ENCODE peak calls at places on chromosomes 7 and 10, in nine cellular contexts. One of them, this sample, is unnamed.

GRCh38 chr7:112286294-112287086 is 80.0 kb downstream of the ZNF277 start:
- DNase-seq in upper lobe of right lung: no peak
- DNase-seq in lower lobe of right lung: no peak
- DNase-seq in AG10803: no peak
- DNase-seq in neural crest cell: no peak
- DNase-seq in PC-9: no peak
- DNase-seq in dorsolateral prefrontal cortex: no peak
- DNase-seq in AG09319: no peak
- DNase-seq in foreskin fibroblast: no peak
- DNase-seq in this sample: no peak

GRCh38 chr7:51950811-51951210 is 634.2 kb upstream of the COBL start:
- DNase-seq in upper lobe of right lung: no peak
- DNase-seq in lower lobe of right lung: no peak
- DNase-seq in AG10803: no peak
- DNase-seq in neural crest cell: no peak
- DNase-seq in PC-9: no peak
- DNase-seq in dorsolateral prefrontal cortex: no peak
- DNase-seq in AG09319: no peak
- DNase-seq in foreskin fibroblast: no peak
- DNase-seq in this sample: no peak

GRCh38 chr10:94524146-94524545 is 21.4 kb upstream of the HELLS start:
- DNase-seq in upper lobe of right lung: no peak
- DNase-seq in lower lobe of right lung: no peak
- DNase-seq in AG10803: peak
- DNase-seq in neural crest cell: no peak
- DNase-seq in PC-9: no peak
- DNase-seq in dorsolateral prefrontal cortex: no peak
- DNase-seq in AG09319: no peak
- DNase-seq in foreskin fibroblast: no peak
- DNase-seq in this sample: no peak

GRCh38 chr7:66697451-66698438 is 42.8 kb upstream of the RABGEF1 start:
- DNase-seq in upper lobe of right lung: no peak
- DNase-seq in lower lobe of right lung: no peak
- DNase-seq in AG10803: peak
- DNase-seq in neural crest cell: no peak
- DNase-seq in PC-9: no peak
- DNase-seq in dorsolateral prefrontal cortex: no peak
- DNase-seq in AG09319: no peak
- DNase-seq in foreskin fibroblast: peak
- DNase-seq in this sample: no peak

GRCh38 chr10:47164126-47164799 is 135.7 kb upstream of the GDF10 start:
- DNase-seq in upper lobe of right lung: no peak
- DNase-seq in lower lobe of right lung: no peak
- DNase-seq in AG10803: peak
- DNase-seq in neural crest cell: no peak
- DNase-seq in PC-9: peak
- DNase-seq in dorsolateral prefrontal cortex: no peak
- DNase-seq in AG09319: no peak
- DNase-seq in foreskin fibroblast: peak
- DNase-seq in this sample: no peak

GRCh38 chr10:111698711-111699110 is 484.9 kb downstream of the GPAM start:
- DNase-seq in upper lobe of right lung: no peak
- DNase-seq in lower lobe of right lung: no peak
- DNase-seq in AG10803: peak
- DNase-seq in neural crest cell: no peak
- DNase-seq in PC-9: no peak
- DNase-seq in dorsolateral prefrontal cortex: no peak
- DNase-seq in AG09319: no peak
- DNase-seq in foreskin fibroblast: peak
- DNase-seq in this sample: no peak

GRCh38 chr7:111384065-111384891 is 178.0 kb downstream of the IMMP2L start:
- DNase-seq in upper lobe of right lung: no peak
- DNase-seq in lower lobe of right lung: no peak
- DNase-seq in AG10803: peak
- DNase-seq in neural crest cell: no peak
- DNase-seq in PC-9: no peak
- DNase-seq in dorsolateral prefrontal cortex: no peak
- DNase-seq in AG09319: no peak
- DNase-seq in foreskin fibroblast: peak
- DNase-seq in this sample: no peak

GRCh38 chr10:49172204-49173132 is 15.7 kb downstream of the TMEM273 start:
- DNase-seq in upper lobe of right lung: no peak
- DNase-seq in lower lobe of right lung: no peak
- DNase-seq in AG10803: no peak
- DNase-seq in neural crest cell: no peak
- DNase-seq in PC-9: no peak
- DNase-seq in dorsolateral prefrontal cortex: no peak
- DNase-seq in AG09319: no peak
- DNase-seq in foreskin fibroblast: no peak
- DNase-seq in this sample: no peak

GRCh38 chr10:80497187-80498038 is 40.3 kb upstream of the SH2D4B start:
- DNase-seq in upper lobe of right lung: peak
- DNase-seq in lower lobe of right lung: peak
- DNase-seq in AG10803: peak
- DNase-seq in neural crest cell: no peak
- DNase-seq in PC-9: no peak
- DNase-seq in dorsolateral prefrontal cortex: no peak
- DNase-seq in AG09319: peak
- DNase-seq in foreskin fibroblast: peak
- DNase-seq in this sample: no peak

GRCh38 chr10:87979847-87980246 is 116.4 kb downstream of the PTEN start:
- DNase-seq in upper lobe of right lung: no peak
- DNase-seq in lower lobe of right lung: no peak
- DNase-seq in AG10803: no peak
- DNase-seq in neural crest cell: no peak
- DNase-seq in PC-9: no peak
- DNase-seq in dorsolateral prefrontal cortex: no peak
- DNase-seq in AG09319: no peak
- DNase-seq in foreskin fibroblast: no peak
- DNase-seq in this sample: no peak

GRCh38 chr7:30888783-30889182 is 22.9 kb upstream of the AQP1 start:
- DNase-seq in upper lobe of right lung: no peak
- DNase-seq in lower lobe of right lung: no peak
- DNase-seq in AG10803: peak
- DNase-seq in neural crest cell: no peak
- DNase-seq in PC-9: peak
- DNase-seq in dorsolateral prefrontal cortex: no peak
- DNase-seq in AG09319: peak
- DNase-seq in foreskin fibroblast: peak
- DNase-seq in this sample: no peak

GRCh38 chr10:99828464-99828863 is 46.0 kb downstream of the ABCC2 start:
- DNase-seq in upper lobe of right lung: no peak
- DNase-seq in lower lobe of right lung: no peak
- DNase-seq in AG10803: no peak
- DNase-seq in neural crest cell: no peak
- DNase-seq in PC-9: no peak
- DNase-seq in dorsolateral prefrontal cortex: no peak
- DNase-seq in AG09319: no peak
- DNase-seq in foreskin fibroblast: no peak
- DNase-seq in this sample: no peak

GRCh38 chr10:10421071-10421470 is 596.6 kb upstream of the CELF2 start:
- DNase-seq in upper lobe of right lung: no peak
- DNase-seq in lower lobe of right lung: no peak
- DNase-seq in AG10803: no peak
- DNase-seq in neural crest cell: no peak
- DNase-seq in PC-9: no peak
- DNase-seq in dorsolateral prefrontal cortex: no peak
- DNase-seq in AG09319: no peak
- DNase-seq in foreskin fibroblast: no peak
- DNase-seq in this sample: no peak

DNA sequence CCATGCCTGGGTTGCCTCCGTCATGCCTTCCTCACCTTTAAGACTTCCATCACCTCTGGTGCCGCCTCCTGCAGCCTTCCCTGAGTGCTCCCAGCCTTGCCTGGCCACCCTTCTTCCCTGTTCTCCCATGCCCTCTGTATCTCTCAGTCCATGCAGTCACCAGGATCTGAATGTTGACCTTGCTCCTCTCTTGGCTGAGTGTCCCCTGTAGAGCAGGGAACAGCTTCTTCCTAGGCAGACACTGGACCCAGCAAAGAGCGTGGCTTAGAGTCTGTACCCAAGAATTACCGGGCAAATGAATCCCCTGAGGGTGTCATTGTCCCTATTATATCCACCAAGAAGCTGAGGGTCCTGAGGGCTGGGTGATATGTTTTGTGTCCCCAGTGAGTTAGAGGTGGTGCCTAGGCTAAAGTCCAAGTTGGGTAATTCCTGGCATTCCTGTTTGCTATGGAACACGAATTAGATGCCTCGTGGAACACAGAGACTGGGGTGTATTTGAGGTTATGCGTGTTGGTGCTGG is 505.6 kb downstream of the RPS24 start:
- DNase-seq in upper lobe of right lung: no peak
- DNase-seq in lower lobe of right lung: no peak
- DNase-seq in AG10803: no peak
- DNase-seq in neural crest cell: no peak
- DNase-seq in PC-9: no peak
- DNase-seq in dorsolateral prefrontal cortex: no peak
- DNase-seq in AG09319: no peak
- DNase-seq in foreskin fibroblast: no peak
- DNase-seq in this sample: no peak
- TF ChIP-seq CTCF in upper lobe of right lung: no peak
- TF ChIP-seq CTCF in lower lobe of right lung: no peak
- TF ChIP-seq CTCF in AG10803: no peak
- TF ChIP-seq CTCF in neural crest cell: no peak
- TF ChIP-seq CTCF in PC-9: no peak
- TF ChIP-seq CTCF in dorsolateral prefrontal cortex: no peak
- TF ChIP-seq CTCF in AG09319: no peak
- TF ChIP-seq CTCF in foreskin fibroblast: no peak
- TF ChIP-seq CTCF in this sample: no peak

GRCh38 chr10:75540357-75541335 is 109.2 kb downstream of the LRMDA start:
- DNase-seq in upper lobe of right lung: no peak
- DNase-seq in lower lobe of right lung: no peak
- DNase-seq in AG10803: no peak
- DNase-seq in neural crest cell: no peak
- DNase-seq in PC-9: no peak
- DNase-seq in dorsolateral prefrontal cortex: no peak
- DNase-seq in AG09319: no peak
- DNase-seq in foreskin fibroblast: no peak
- DNase-seq in this sample: no peak
- TF ChIP-seq CTCF in upper lobe of right lung: no peak
- TF ChIP-seq CTCF in lower lobe of right lung: no peak
- TF ChIP-seq CTCF in AG10803: peak
- TF ChIP-seq CTCF in neural crest cell: peak
- TF ChIP-seq CTCF in PC-9: peak
- TF ChIP-seq CTCF in dorsolateral prefrontal cortex: no peak
- TF ChIP-seq CTCF in AG09319: no peak
- TF ChIP-seq CTCF in foreskin fibroblast: no peak
- TF ChIP-seq CTCF in this sample: peak

GRCh38 chr7:63008366-63008765 is 990.3 kb upstream of the ZNF722 start:
- DNase-seq in upper lobe of right lung: no peak
- DNase-seq in lower lobe of right lung: no peak
- DNase-seq in AG10803: no peak
- DNase-seq in neural crest cell: no peak
- DNase-seq in PC-9: no peak
- DNase-seq in dorsolateral prefrontal cortex: no peak
- DNase-seq in AG09319: no peak
- DNase-seq in foreskin fibroblast: no peak
- DNase-seq in this sample: no peak
- TF ChIP-seq CTCF in upper lobe of right lung: peak
- TF ChIP-seq CTCF in lower lobe of right lung: no peak
- TF ChIP-seq CTCF in AG10803: no peak
- TF ChIP-seq CTCF in neural crest cell: peak
- TF ChIP-seq CTCF in PC-9: peak
- TF ChIP-seq CTCF in dorsolateral prefrontal cortex: no peak
- TF ChIP-seq CTCF in AG09319: no peak
- TF ChIP-seq CTCF in foreskin fibroblast: no peak
- TF ChIP-seq CTCF in this sample: peak

DNA sequence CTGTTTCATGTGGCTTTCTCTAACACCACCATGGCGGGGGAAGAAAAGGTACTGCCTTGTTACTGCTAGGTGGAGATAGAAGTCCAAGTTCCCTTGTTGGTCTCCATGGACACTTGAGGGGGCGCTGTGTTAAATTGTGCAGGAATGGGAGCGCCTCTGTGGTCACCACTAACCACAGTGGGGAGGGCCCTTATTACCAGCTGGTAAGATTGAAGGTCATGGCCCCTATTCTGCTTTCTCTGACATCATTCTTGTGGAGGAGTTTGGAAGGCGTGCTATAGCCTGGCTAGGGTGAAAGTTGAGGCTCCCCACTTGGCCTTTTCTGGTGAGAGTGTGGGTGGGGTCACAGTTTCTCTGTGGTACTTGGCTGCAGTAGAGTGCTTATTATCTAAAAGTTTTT is 14.9 kb upstream of the MXI1 start:
- DNase-seq in upper lobe of right lung: no peak
- DNase-seq in lower lobe of right lung: no peak
- DNase-seq in AG10803: no peak
- DNase-seq in neural crest cell: no peak
- DNase-seq in PC-9: no peak
- DNase-seq in dorsolateral prefrontal cortex: no peak
- DNase-seq in AG09319: no peak
- DNase-seq in foreskin fibroblast: no peak
- DNase-seq in this sample: no peak
- TF ChIP-seq CTCF in upper lobe of right lung: no peak
- TF ChIP-seq CTCF in lower lobe of right lung: no peak
- TF ChIP-seq CTCF in AG10803: no peak
- TF ChIP-seq CTCF in neural crest cell: no peak
- TF ChIP-seq CTCF in PC-9: no peak
- TF ChIP-seq CTCF in dorsolateral prefrontal cortex: no peak
- TF ChIP-seq CTCF in AG09319: no peak
- TF ChIP-seq CTCF in foreskin fibroblast: no peak
- TF ChIP-seq CTCF in this sample: peak

DNA sequence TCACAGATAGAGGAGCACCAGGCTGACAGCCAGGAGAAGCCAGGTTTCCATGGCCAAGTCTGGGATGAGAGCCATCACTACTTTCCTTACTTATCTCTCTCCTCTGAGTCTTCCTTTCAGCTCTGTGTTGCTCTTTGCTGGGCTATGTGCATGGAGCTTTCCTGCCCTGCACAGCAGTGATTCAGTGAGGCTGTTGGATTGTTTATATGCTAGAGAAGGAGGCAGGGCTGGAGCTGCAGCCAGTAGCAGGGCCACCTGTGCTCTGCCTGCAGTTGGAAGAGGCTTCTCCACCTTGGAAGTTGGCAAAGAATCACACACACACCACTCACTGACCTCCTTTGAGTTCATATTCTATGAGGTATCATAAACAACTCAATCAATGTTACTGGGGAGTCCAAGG is at the start of gene CYP3A4:
- DNase-seq in upper lobe of right lung: no peak
- DNase-seq in lower lobe of right lung: no peak
- DNase-seq in AG10803: no peak
- DNase-seq in neural crest cell: no peak
- DNase-seq in PC-9: no peak
- DNase-seq in dorsolateral prefrontal cortex: no peak
- DNase-seq in AG09319: no peak
- DNase-seq in foreskin fibroblast: peak
- DNase-seq in this sample: no peak
- TF ChIP-seq CTCF in upper lobe of right lung: no peak
- TF ChIP-seq CTCF in lower lobe of right lung: no peak
- TF ChIP-seq CTCF in AG10803: no peak
- TF ChIP-seq CTCF in neural crest cell: no peak
- TF ChIP-seq CTCF in PC-9: no peak
- TF ChIP-seq CTCF in dorsolateral prefrontal cortex: no peak
- TF ChIP-seq CTCF in AG09319: no peak
- TF ChIP-seq CTCF in foreskin fibroblast: no peak
- TF ChIP-seq CTCF in this sample: no peak